ENCODE peak calls at places on chromosome 6, in five cellular contexts. N is neuronal stem cell, I is GM23248, E is SK-N-SH, O is lower lobe of right lung. L is an unnamed sample. For H3K4me1, the result is how much of the 10 kb centered on the place peaks cover.

GRCh38 chr6:14664112-14664592 is 546.6 kb downstream of the CD83 start:
- DNase-seq in N (no peak), I (no peak), E (peak), O (no peak), L (no peak)

GRCh38 chr6:18270216-18270615 is 5.9 kb upstream of the DEK start:
- DNase-seq in N (no peak), I (no peak), E (no peak), O (no peak), L (no peak)

GRCh38 chr6:89433637-89434499 is 916 bp downstream of the ANKRD6 start:
- DNase-seq in N (no peak), I (peak), E (no peak), O (peak), L (peak)

GRCh38 chr6:41190791-41191190 is 10.2 kb downstream of the TREML2 start:
- DNase-seq in N (no peak), I (no peak), E (no peak), O (no peak), L (no peak)

GRCh38 chr6:168017629-168018028 is 20.2 kb downstream of the KIF25 start:
- DNase-seq in N (no peak), I (no peak), E (no peak), O (no peak), L (no peak)

GRCh38 chr6:347232-347631 is 44.3 kb upstream of the IRF4 start:
- DNase-seq in N (no peak), I (no peak), E (no peak), O (no peak), L (no peak)

GRCh38 chr6:30814137-30815084 is 69.9 kb upstream of the DDR1 start:
- DNase-seq in N (no peak), I (peak), E (no peak), O (no peak), L (no peak)

GRCh38 chr6:148027201-148027600 is 315.4 kb upstream of the SASH1 start:
- DNase-seq in N (no peak), I (no peak), E (no peak), O (no peak), L (no peak)

GRCh38 chr6:39387785-39388184 is 65.3 kb upstream of the KCNK16 start:
- DNase-seq in N (no peak), I (peak), E (no peak), O (no peak), L (no peak)

GRCh38 chr6:145151624-145152023 is 583.7 kb downstream of the EPM2A start:
- DNase-seq in N (no peak), I (no peak), E (no peak), O (no peak), L (no peak)

GRCh38 chr6:149129401-149130077 is 188.0 kb upstream of the TAB2 start:
- DNase-seq in N (no peak), I (peak), E (no peak), O (no peak), L (no peak)

GRCh38 chr6:130075879-130076278 is 57.5 kb downstream of the L3MBTL3 start:
- DNase-seq in N (no peak), I (peak), E (no peak), O (no peak), L (no peak)

GRCh38 chr6:148179786-148180185 is 162.9 kb upstream of the SASH1 start:
- DNase-seq in N (no peak), I (peak), E (no peak), O (no peak), L (peak)

GRCh38 chr6:18240230-18240629 is 24.1 kb downstream of the DEK start:
- DNase-seq in N (no peak), I (no peak), E (no peak), O (no peak), L (no peak)

GRCh38 chr6:96520039-96520850 is 1.4 kb upstream of the UFL1 start:
- DNase-seq in N (no peak), I (peak), E (no peak), O (no peak), L (no peak)

GRCh38 chr6:13709698-13710551 is 1.7 kb downstream of the RANBP9 start:
- DNase-seq in N (no peak), I (peak), E (peak), O (no peak), L (peak)

GRCh38 chr6:41161380-41161779 is 1.5 kb downstream of the TREM2 start:
- DNase-seq in N (no peak), I (no peak), E (no peak), O (no peak), L (no peak)

GRCh38 chr6:147053311-147053921 is 150.8 kb upstream of the STXBP5 start:
- DNase-seq in N (no peak), I (no peak), E (no peak), O (no peak), L (peak)

GRCh38 chr6:158205220-158205944 is 37.2 kb downstream of the GTF2H5 start:
- DNase-seq in N (no peak), I (peak), E (no peak), O (no peak), L (peak)

GRCh38 chr6:120431841-120432240 is 902.4 kb downstream of the TBC1D32 start:
- DNase-seq in N (no peak), I (no peak), E (no peak), O (no peak), L (no peak)

GRCh38 chr6:17450825-17451224 is 57.4 kb downstream of the CAP2 start:
- DNase-seq in N (no peak), I (no peak), E (no peak), O (no peak), L (no peak)

GRCh38 chr6:115887887-115888286 is 172.8 kb downstream of the FRK start:
- DNase-seq in N (no peak), I (no peak), E (no peak), O (no peak), L (no peak)

GRCh38 chr6:122014961-122015360 is 384.5 kb upstream of the HSF2 start:
- DNase-seq in N (no peak), I (peak), E (no peak), O (no peak), L (no peak)

GRCh38 chr6:11495565-11496145 is 41.9 kb upstream of the TMEM170B start:
- DNase-seq in N (no peak), I (no peak), E (no peak), O (no peak), L (no peak)

GRCh38 chr6:75794954-75795739 is 46.1 kb downstream of the MYO6 start:
- DNase-seq in N (no peak), I (peak), E (no peak), O (no peak), L (no peak)

GRCh38 chr6:11368264-11368663 is 135.8 kb upstream of the NEDD9 start:
- DNase-seq in N (no peak), I (no peak), E (no peak), O (no peak), L (no peak)

DNA sequence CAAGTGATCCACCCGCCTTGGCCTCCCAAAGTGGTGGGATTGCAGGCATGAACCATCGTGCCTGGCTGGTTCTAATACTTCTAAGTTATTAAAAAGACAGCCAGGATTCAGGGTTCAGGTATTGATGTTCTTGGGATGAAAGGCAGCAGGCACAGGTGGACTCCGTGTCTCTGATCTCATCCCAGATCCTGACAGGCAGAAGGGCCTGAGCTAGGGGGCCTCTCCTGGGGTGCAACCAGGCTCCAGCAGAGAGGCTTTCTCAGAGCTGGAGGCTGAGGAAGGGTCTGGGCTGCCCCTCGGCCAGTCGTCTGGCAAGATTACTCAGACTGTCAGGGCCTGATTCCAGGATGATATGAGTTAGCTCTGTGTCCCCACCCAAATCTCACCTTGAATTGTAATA is 106.3 kb downstream of the SCML4 start:
- DNase-seq in N (no peak), I (no peak), E (no peak), O (no peak), L (no peak)
- H3K4me1 ChIP-seq in N (under half), I (under half), E (under half), O (under half), L (under half)

DNA sequence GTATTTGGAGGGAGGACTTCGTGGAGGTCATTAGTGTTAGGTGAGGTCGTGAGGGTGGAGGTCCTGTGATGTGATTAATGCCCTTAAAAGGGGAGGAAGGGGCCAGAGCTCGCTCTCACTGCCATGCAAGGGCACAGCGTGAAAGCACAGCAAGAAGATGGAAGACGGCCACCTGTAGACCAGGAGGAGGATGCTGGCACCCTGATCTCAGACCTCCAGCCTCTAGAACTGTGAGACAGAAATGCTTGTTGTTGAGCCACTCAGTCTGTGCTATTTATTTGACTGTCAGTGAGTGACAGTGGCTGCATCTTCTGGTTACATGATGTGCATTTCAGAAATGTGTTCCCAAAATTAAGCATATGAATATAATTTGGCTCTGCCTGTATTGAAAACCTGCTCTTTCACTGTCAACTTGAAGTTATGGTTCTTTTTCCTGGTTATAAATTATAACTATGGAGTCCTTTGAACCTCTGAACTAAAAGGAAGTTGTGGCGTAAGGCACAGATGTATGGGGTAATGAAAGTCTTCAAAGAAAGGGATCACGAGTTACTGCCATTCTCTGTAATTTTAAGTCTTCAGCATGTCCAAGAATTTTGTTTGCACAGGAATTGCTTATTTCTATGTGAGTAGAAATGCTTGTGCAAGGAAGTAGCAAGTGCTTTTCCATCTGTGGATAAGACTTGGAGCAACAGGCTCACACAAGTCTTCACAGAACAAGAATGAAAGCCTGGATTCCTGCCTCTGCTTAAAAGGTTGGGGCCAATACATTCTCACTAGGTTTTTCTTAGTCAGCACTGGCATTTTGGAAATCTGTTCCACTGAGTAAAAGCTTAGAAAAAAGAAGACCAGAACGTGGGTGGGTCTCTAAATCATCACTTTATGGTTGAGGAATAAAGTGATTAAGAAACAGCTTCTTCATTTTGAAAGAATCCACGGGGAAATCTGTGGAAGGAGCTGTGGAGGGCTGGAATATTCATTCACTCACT is 10.3 kb downstream of the PPP1R14C start:
- DNase-seq in N (no peak), I (peak), E (no peak), O (no peak), L (no peak)
- H3K4me1 ChIP-seq in N (under half), I (under half), E (under half), O (under half), L (under half)

DNA sequence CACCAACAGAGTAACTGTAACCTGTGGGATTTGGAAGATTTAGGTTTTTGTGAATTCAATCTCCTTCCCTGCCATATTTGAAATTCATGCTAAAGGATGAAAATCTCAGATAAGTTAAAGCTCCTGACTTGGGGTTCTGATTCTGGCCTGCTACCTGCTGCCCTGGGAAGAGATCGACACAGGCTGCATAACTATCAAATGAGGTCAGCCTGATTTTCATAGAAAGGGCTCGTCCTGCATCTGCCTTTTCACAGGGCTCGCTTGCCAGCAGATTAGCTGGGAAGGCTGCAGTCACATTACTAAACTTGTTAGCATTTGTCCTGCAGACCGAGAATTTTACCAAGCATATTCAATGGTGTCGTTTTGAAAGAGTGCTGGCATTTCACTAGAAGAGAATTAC is 14.6 kb downstream of the GCLC start:
- DNase-seq in N (no peak), I (peak), E (no peak), O (no peak), L (peak)
- H3K4me1 ChIP-seq in N (under half), I (under half), E (under half), O (under half), L (half or more)

DNA sequence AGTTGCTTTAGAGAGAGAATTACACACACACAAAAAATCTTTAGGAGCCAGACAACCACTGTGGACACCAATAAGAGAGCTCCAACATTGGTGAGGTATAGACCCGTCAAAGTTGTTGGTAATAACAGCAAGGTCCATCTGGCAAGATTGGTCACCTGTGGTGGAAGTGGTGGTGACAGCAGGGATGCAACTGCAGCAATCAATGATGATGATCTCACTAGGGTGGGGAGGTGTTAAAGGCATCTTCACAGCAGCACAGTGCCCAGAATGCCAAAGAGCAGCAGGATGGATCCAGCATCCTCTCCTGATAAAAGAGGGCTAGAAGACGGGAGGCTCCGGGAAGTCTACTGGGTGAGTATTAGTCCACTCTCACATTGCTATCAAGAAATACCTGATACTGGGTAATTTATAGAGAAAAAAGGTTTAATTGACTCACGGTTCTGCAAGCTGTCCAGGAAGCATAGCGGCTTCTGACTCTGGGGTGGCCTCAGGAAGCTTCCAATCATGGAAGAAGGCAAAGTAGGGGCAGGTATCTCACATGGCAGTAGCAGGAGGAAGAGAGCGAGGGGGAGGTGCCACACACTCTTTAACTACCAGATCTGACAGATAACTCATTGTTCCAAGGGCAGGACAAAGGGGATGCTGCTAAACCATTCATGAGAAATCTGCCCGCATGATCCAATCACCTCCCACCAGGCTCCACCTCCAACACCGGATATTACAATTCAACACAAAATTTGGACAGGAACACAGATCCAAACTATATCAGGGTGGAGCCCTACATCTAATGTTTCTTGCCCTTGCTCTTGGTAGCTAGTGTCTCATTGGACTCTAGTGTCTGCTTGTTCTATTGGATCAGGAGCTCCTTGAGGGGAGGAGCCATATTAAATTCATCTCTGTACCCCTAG is 48.9 kb downstream of the KLHL31 start:
- DNase-seq in N (no peak), I (no peak), E (no peak), O (no peak), L (no peak)
- H3K4me1 ChIP-seq in N (under half), I (under half), E (under half), O (under half), L (under half)

DNA sequence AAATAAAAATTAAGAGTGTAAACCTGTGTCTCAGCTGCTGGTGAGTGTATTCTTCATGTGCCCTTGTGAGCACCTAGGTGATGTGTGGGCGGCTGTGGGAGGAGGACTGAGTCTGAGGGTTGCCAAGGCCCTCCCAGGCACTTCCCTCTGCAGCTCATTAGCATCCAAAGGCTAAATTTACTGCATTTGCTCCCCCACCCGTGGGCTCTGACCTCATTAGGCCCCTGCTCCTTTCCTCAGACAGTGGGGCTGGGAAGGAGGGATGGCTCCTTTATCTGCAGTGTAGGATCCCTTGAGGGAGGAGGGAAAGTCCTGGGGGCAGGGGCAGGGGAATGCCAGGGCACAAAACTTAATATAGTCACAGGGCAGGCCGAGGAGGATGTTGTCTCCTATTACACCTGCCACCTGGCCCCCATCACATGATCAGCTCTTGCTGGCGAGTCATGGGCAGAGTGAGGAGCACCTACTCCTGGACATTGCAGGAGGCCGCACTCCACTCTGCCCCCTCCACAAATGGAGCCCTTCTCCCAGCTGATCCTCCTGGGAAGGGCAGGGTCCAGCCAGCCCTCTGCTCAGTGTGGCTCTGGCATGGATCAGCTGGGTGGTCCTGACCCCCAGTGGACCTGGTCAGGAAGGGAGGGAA is 133.2 kb downstream of the MRPL14 start:
- DNase-seq in N (no peak), I (no peak), E (no peak), O (no peak), L (no peak)
- H3K4me1 ChIP-seq in N (under half), I (under half), E (half or more), O (under half), L (under half)

DNA sequence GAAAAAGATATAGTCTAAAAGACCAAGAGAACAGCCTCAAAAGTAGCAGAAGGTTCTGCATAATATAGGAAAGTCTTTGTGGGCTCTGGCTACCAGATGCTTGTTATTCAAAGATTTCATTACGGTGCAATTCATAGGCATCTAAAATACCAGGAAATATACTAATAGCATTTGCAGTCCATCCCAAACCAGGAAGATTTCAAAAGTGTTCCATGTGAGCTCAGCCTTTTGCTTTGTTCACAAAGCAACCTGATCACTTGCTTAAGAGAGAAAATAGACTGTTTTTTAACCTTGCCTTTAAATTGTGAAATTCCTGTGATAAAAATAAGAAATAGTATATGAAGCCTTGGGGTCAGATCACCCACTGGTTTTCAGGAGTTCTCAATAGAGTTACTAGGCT is 506.6 kb upstream of the MARCKS start:
- DNase-seq in N (no peak), I (peak), E (no peak), O (no peak), L (no peak)
- H3K4me1 ChIP-seq in N (under half), I (half or more), E (under half), O (under half), L (under half)

GRCh38 chr6:108676555-108676954 is 115.8 kb downstream of the FOXO3 start:
- DNase-seq in N (no peak), I (no peak), E (peak), O (no peak), L (no peak)
- H3K4me1 ChIP-seq in N (under half), I (under half), E (under half), O (half or more), L (under half)

GRCh38 chr6:25931411-25931709 is 869 bp upstream of the SLC17A2 start:
- DNase-seq in N (no peak), I (no peak), E (no peak), O (no peak), L (no peak)

GRCh38 chr6:25927177-25927576 is 3.3 kb downstream of the SLC17A2 start:
- DNase-seq in N (no peak), I (no peak), E (peak), O (no peak), L (no peak)

GRCh38 chr6:25930532-25931410 is at the start of gene SLC17A2:
- DNase-seq in N (no peak), I (no peak), E (no peak), O (no peak), L (no peak)

GRCh38 chr6:25927721-25928359 is 2.7 kb downstream of the SLC17A2 start:
- DNase-seq in N (no peak), I (peak), E (no peak), O (no peak), L (no peak)

DNA sequence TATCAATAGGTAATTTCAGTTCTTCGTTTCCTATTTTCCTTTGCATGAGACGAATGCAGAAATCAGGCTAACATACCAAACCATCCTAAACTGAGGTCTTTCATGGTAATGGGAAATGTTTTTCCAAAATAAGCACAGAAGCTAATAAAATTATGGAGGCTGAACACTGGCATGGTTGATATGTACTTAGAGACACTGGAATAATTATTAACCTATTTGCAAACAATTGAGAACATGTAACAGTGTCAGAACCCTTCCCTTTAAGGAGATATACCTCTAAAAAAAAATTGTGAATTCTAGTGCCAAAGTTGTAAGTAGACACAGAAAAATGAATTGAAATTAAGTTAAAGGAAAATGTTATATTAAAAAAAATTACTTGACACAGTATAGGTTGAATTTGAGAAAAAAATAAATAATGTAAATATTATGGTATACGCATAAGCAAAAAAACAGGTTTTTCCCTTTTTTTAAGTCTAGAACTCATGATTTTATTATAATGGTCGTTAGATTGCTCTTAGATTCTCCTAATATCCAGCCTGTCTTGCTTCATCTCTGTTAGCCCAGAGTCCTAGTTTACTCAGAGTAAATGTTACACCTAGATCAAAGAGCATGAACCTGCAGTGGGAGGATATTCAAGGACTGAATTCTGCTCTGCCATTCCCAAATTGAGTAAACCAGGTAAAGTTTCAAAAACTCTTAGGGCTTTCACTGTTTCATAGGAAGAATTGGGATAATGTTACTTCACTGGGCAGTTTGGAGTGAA is 1.7 kb downstream of the SLC17A2 start:
- DNase-seq in N (no peak), I (no peak), E (no peak), O (no peak), L (no peak)
- H3K4me1 ChIP-seq in N (under half), I (under half), E (under half), O (under half), L (under half)